ENCODE peak calls at places on chromosomes 7 and 10, in nine cellular contexts. D is LNCaP clone FGC, S is ELR, T is H54, P is nucleus accumbens, N is A172, G is NCI-H526, R is T-helper 9 cell, Q is left kidney. W is an unnamed sample.

GRCh38 chr7:17521437-17521836 is 223.0 kb downstream of the AHR start:
- DNase-seq in D (no peak), S (peak), T (peak), P (no peak), N (peak), G (no peak), R (no peak), Q (no peak), W (peak)

GRCh38 chr10:96441126-96441905 is 72.4 kb downstream of the TLL2 start:
- DNase-seq in D (no peak), S (no peak), T (no peak), P (no peak), N (no peak), G (no peak), R (no peak), Q (no peak), W (no peak)

GRCh38 chr7:36232971-36233550 is 80.0 kb downstream of the EEPD1 start:
- DNase-seq in D (peak), S (no peak), T (no peak), P (no peak), N (no peak), G (no peak), R (no peak), Q (no peak), W (no peak)

GRCh38 chr10:14605231-14605925 is 169.3 kb downstream of the FAM107B start:
- DNase-seq in D (no peak), S (peak), T (peak), P (no peak), N (peak), G (no peak), R (no peak), Q (peak), W (peak)

GRCh38 chr7:93040355-93040754 is 77.4 kb downstream of the SAMD9 start:
- DNase-seq in D (no peak), S (no peak), T (no peak), P (no peak), N (no peak), G (no peak), R (no peak), Q (no peak), W (no peak)

GRCh38 chr7:73839743-73840714 is 2.3 kb downstream of the METTL27 start:
- DNase-seq in D (no peak), S (peak), T (no peak), P (no peak), N (no peak), G (no peak), R (no peak), Q (peak), W (no peak)

GRCh38 chr7:139180700-139181311 is 50.2 kb upstream of the UBN2 start:
- DNase-seq in D (no peak), S (peak), T (no peak), P (no peak), N (no peak), G (no peak), R (no peak), Q (no peak), W (peak)

GRCh38 chr10:133124357-133125211 is 35.4 kb upstream of the KNDC1 start:
- DNase-seq in D (no peak), S (no peak), T (no peak), P (peak), N (no peak), G (no peak), R (no peak), Q (peak), W (no peak)

GRCh38 chr7:100200693-100201092 is 19.1 kb upstream of the PVRIG start:
- DNase-seq in D (no peak), S (no peak), T (no peak), P (no peak), N (no peak), G (no peak), R (no peak), Q (peak), W (no peak)

GRCh38 chr7:40122940-40123254 is 11.5 kb downstream of the MPLKIP start:
- DNase-seq in D (no peak), S (no peak), T (no peak), P (no peak), N (no peak), G (no peak), R (no peak), Q (no peak), W (no peak)

GRCh38 chr7:2116903-2117680 is 115.7 kb downstream of the MAD1L1 start:
- DNase-seq in D (peak), S (no peak), T (peak), P (peak), N (peak), G (no peak), R (no peak), Q (no peak), W (no peak)

GRCh38 chr10:75508239-75508813 is 76.9 kb downstream of the LRMDA start:
- DNase-seq in D (no peak), S (peak), T (peak), P (no peak), N (peak), G (no peak), R (no peak), Q (peak), W (no peak)

GRCh38 chr10:110414563-110415309 is 83.0 kb upstream of the DUSP5 start:
- DNase-seq in D (no peak), S (peak), T (peak), P (peak), N (peak), G (no peak), R (peak), Q (no peak), W (peak)

GRCh38 chr7:3607847-3608246 is 306.8 kb downstream of the SDK1 start:
- DNase-seq in D (no peak), S (no peak), T (no peak), P (no peak), N (no peak), G (no peak), R (no peak), Q (no peak), W (no peak)

GRCh38 chr10:114266521-114266920 is 27.5 kb downstream of the VWA2 start:
- DNase-seq in D (peak), S (no peak), T (no peak), P (no peak), N (peak), G (no peak), R (no peak), Q (no peak), W (no peak)

GRCh38 chr10:124354411-124355382 is 64.0 kb downstream of the OAT start:
- DNase-seq in D (no peak), S (peak), T (peak), P (no peak), N (peak), G (peak), R (no peak), Q (peak), W (peak)

GRCh38 chr10:131850490-131850880 is 50.3 kb upstream of the PPP2R2D start:
- DNase-seq in D (no peak), S (peak), T (no peak), P (no peak), N (no peak), G (no peak), R (no peak), Q (no peak), W (peak)

GRCh38 chr10:114550756-114551290 is 107.3 kb downstream of the ABLIM1 start:
- DNase-seq in D (peak), S (peak), T (no peak), P (peak), N (peak), G (no peak), R (no peak), Q (peak), W (no peak)

GRCh38 chr10:10785627-10786333 is 231.9 kb upstream of the CELF2 start:
- DNase-seq in D (no peak), S (peak), T (no peak), P (no peak), N (no peak), G (no peak), R (no peak), Q (peak), W (peak)

GRCh38 chr10:78688945-78689935 is 379.5 kb upstream of the ZMIZ1 start:
- DNase-seq in D (no peak), S (no peak), T (no peak), P (peak), N (no peak), G (peak), R (no peak), Q (peak), W (no peak)

GRCh38 chr7:48337012-48337621 is 165.9 kb downstream of the ABCA13 start:
- DNase-seq in D (no peak), S (peak), T (peak), P (no peak), N (peak), G (no peak), R (no peak), Q (peak), W (peak)

GRCh38 chr10:44971419-44971818 is 7.2 kb downstream of the DEPP1 start:
- DNase-seq in D (no peak), S (no peak), T (no peak), P (no peak), N (no peak), G (no peak), R (no peak), Q (no peak), W (no peak)

GRCh38 chr7:27686315-27686714 is 23.6 kb upstream of the HIBADH start:
- DNase-seq in D (no peak), S (peak), T (no peak), P (no peak), N (no peak), G (no peak), R (no peak), Q (no peak), W (peak)

GRCh38 chr7:108063520-108063933 is 60.6 kb upstream of the LAMB1 start:
- DNase-seq in D (no peak), S (peak), T (no peak), P (peak), N (no peak), G (no peak), R (no peak), Q (peak), W (no peak)

GRCh38 chr7:15972767-15973362 is 286.4 kb upstream of the MEOX2 start:
- DNase-seq in D (no peak), S (peak), T (no peak), P (no peak), N (peak), G (no peak), R (no peak), Q (peak), W (peak)

GRCh38 chr7:20241491-20242261 is 24.5 kb upstream of the MACC1 start:
- DNase-seq in D (no peak), S (no peak), T (no peak), P (no peak), N (peak), G (no peak), R (no peak), Q (no peak), W (peak)

GRCh38 chr10:85613391-85613790 is 753.2 kb downstream of the GRID1 start:
- DNase-seq in D (no peak), S (no peak), T (no peak), P (no peak), N (no peak), G (no peak), R (no peak), Q (no peak), W (no peak)

GRCh38 chr10:129398861-129399260 is 68.2 kb upstream of the MGMT start:
- DNase-seq in D (no peak), S (no peak), T (no peak), P (no peak), N (no peak), G (no peak), R (no peak), Q (no peak), W (no peak)

GRCh38 chr7:37433166-37433565 is 15.5 kb downstream of the ELMO1 start:
- DNase-seq in D (no peak), S (no peak), T (no peak), P (no peak), N (peak), G (peak), R (no peak), Q (no peak), W (no peak)

GRCh38 chr10:133306097-133306476 is 2.6 kb downstream of the TUBGCP2 start:
- DNase-seq in D (no peak), S (no peak), T (no peak), P (no peak), N (no peak), G (no peak), R (no peak), Q (no peak), W (no peak)

W was measured in HT1080.